ENCODE peak calls at places on chromosomes 4 and X, in six cellular contexts. S is NB4, Z is endothelial cell of umbilical vein, I is astrocyte, A is testis, J is B cell. B is an unnamed sample.

GRCh38 chrX:47232803-47233332 is at the start of gene USP11:
- DNase-seq in Z (no peak), J (peak; percentile 76), S (peak; percentile 77), I (peak; percentile 15), A (peak; percentile 27), B (no peak)

GRCh38 chrX:101478366-101478765 is 6.9 kb upstream of the ARMCX4 start:
- DNase-seq in I (peak; percentile 42), J (no peak), Z (peak; percentile 20), A (no peak), S (no peak), B (no peak)

GRCh38 chr4:11700751-11701226 is 272.1 kb upstream of the HS3ST1 start:
- DNase-seq in A (no peak), Z (no peak), S (no peak), J (no peak), I (peak; percentile 68), B (no peak)

GRCh38 chr4:55475394-55476243 is 71.1 kb downstream of the CLOCK start:
- DNase-seq in S (no peak), A (no peak), Z (peak; percentile 29), J (no peak), I (peak; percentile 84), B (no peak)

GRCh38 chr4:127055349-127055748 is 577.4 kb upstream of the INTU start:
- DNase-seq in I (peak; percentile 84), Z (no peak), A (no peak), S (no peak), J (no peak), B (no peak)

GRCh38 chr4:47505666-47506065 is 20.6 kb downstream of the ATP10D start:
- DNase-seq in A (no peak), Z (no peak), J (no peak), S (no peak), I (no peak), B (no peak)

GRCh38 chrX:7059214-7059838 is 88.2 kb upstream of the STS start:
- DNase-seq in I (no peak), S (no peak), Z (no peak), A (no peak), J (peak; percentile 49), B (no peak)

GRCh38 chr4:168740686-168741085 is 243.8 kb downstream of the PALLD start:
- DNase-seq in A (no peak), Z (no peak), I (no peak), S (no peak), J (no peak), B (no peak)

GRCh38 chrX:107825698-107826285 is at the start of gene MID2:
- DNase-seq in Z (peak; percentile 53), I (peak; percentile 40), J (peak; percentile 40), A (peak; percentile 80), S (no peak), B (no peak)

GRCh38 chr4:88791274-88791673 is 93.6 kb upstream of the NAP1L5 start:
- DNase-seq in J (no peak), A (no peak), S (peak; percentile 28), I (peak; percentile 59), Z (peak; percentile 44), B (no peak)

GRCh38 chrX:128518508-128518907 is 466.3 kb upstream of the ACTRT1 start:
- DNase-seq in I (no peak), A (no peak), S (peak; percentile 30), J (no peak), Z (peak; percentile 33), B (no peak)

GRCh38 chr4:186651181-186651603 is 72.5 kb downstream of the FAT1 start:
- DNase-seq in A (no peak), J (no peak), S (peak; percentile 3), I (no peak), Z (no peak), B (no peak)

GRCh38 chrX:63686878-63687714 is 97.9 kb downstream of the ARHGEF9 start:
- DNase-seq in Z (peak; percentile 38), A (no peak), S (peak; percentile 41), I (peak; percentile 18), J (no peak), B (no peak)

GRCh38 chr4:54189140-54189539 is 40.0 kb upstream of the PDGFRA start:
- DNase-seq in I (peak; percentile 49), Z (no peak), A (no peak), S (no peak), J (no peak), B (no peak)

GRCh38 chr4:123503698-123504389 is 107.2 kb downstream of the SPRY1 start:
- DNase-seq in I (no peak), J (no peak), A (no peak), S (no peak), Z (no peak), B (no peak)

GRCh38 chr4:3451956-3452355 is 10.2 kb downstream of the HGFAC start:
- DNase-seq in J (no peak), Z (peak; percentile 34), A (no peak), S (no peak), I (peak; percentile 64), B (no peak)

GRCh38 chrX:1448793-1449580 is 3.7 kb downstream of the ASMTL start:
- DNase-seq in A (peak; percentile 7), S (no peak), J (no peak), I (no peak), Z (no peak), B (peak; percentile 60)

GRCh38 chr4:99483636-99484035 is 27.2 kb upstream of the C4orf17 start:
- DNase-seq in Z (no peak), J (no peak), A (no peak), S (no peak), I (no peak), B (no peak)

GRCh38 chrX:130083656-130084382 is 26.5 kb downstream of the ELF4 start:
- DNase-seq in I (no peak), Z (no peak), S (peak; percentile 82), A (no peak), J (peak; percentile 50), B (no peak)

GRCh38 chrX:12210196-12210815 is 72.0 kb downstream of the FRMPD4 start:
- DNase-seq in Z (no peak), J (no peak), I (peak; percentile 57), A (peak; percentile 17), S (no peak), B (no peak)

GRCh38 chrX:150767475-150768131 is 74.4 kb downstream of the MTMR1 start:
- DNase-seq in Z (no peak), A (no peak), S (peak; percentile 96), J (no peak), I (peak; percentile 92), B (no peak)

GRCh38 chrX:100647095-100647494 is 3.1 kb downstream of the SRPX2 start:
- DNase-seq in A (no peak), I (peak; percentile 30), Z (peak; percentile 41), J (no peak), S (no peak), B (no peak)

GRCh38 chr4:15913631-15913970 is 24.9 kb downstream of the FGFBP1 start:
- DNase-seq in Z (peak; percentile 72), I (peak; percentile 99), J (no peak), S (no peak), A (no peak), B (no peak)

GRCh38 chr4:9716093-9716492 is 65.3 kb upstream of the DRD5 start:
- DNase-seq in I (no peak), J (no peak), S (no peak), A (no peak), Z (no peak), B (no peak)

GRCh38 chrX:41921492-41922124 is 1.7 kb downstream of the CASK start:
- DNase-seq in A (no peak), J (no peak), I (no peak), S (peak; percentile 52), Z (peak; percentile 28), B (no peak)

DNA sequence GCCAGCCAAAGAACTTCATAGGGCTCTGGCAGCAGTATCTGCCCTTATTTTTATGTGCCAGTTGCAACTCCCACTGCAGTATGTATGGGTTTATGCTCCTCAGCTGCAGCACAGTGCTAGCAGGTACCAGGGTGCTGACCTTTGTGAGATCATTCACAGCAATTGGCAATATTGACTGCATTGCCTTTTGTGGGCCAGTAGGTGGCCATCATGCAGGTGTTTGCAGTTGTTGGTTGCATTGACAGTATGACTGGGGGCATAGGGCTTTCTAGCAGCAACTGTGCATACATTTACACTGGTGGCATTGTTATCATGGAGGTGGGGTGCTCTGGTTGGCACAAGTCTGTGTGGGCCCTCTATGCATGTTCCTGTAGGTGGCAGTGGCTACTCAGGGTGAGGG is 42.5 kb downstream of the FAAH2 start:
- DNase-seq in I (no peak), J (no peak), Z (peak; percentile 13), A (no peak), S (peak; percentile 1), B (no peak)
- TF ChIP-seq CTCF in I (no peak), J (no peak), Z (peak; percentile 27), A (no peak), S (peak; percentile 18), B (no peak)

DNA sequence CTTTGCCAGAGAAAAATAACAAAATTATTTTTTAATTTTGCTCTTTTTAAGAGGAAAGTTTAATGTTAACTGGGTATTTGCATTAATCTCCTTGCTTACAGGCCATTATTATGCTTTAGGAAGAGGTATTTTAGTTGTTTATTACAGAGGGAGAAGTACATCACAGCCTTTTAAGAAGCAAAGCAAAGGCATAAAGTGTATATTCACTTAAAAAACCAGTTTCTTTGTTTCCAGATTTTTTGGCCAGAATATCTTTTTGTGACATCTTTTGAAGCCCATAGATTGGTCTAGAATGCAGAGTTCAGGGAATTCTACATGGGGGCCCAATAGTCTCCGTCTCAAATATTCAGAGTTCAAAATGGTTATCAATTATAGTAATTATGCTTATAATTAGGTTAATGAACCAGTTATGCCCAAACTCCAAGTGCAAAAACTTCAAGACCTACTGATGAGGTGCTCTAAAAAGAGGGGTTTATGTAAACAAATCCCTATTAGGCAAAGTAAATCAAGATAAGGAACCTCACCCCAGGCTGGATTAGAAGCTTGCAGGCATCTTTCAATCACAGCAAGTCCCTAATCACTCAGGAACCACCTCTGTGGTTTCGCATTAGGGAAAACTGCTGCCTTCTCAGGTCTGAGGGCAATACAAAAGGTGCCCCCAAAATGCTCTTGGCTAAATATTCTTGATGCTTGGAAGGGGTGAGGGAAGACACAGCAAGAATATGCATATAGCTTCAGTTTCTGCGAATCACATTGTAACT is 1.4 kb downstream of the CXXC4 start:
- DNase-seq in A (no peak), I (no peak), J (no peak), Z (no peak), S (no peak), B (no peak)
- TF ChIP-seq CTCF in A (no peak), I (no peak), J (no peak), Z (no peak), S (no peak), B (no peak)

GRCh38 chrX:24513416-24513815 is 48.3 kb downstream of the PDK3 start:
- DNase-seq in S (no peak), Z (no peak), I (no peak), J (no peak), A (no peak), B (no peak)

GRCh38 chrX:24520472-24520871 is 55.4 kb downstream of the PDK3 start:
- DNase-seq in S (no peak), A (no peak), Z (no peak), J (no peak), I (no peak), B (no peak)

GRCh38 chrX:24515447-24515846 is 50.4 kb downstream of the PDK3 start:
- DNase-seq in S (peak; percentile 12), I (no peak), Z (peak; percentile 33), J (no peak), A (peak; percentile 36), B (no peak)
- TF ChIP-seq CTCF in S (no peak), I (no peak), Z (no peak), J (no peak), A (no peak), B (peak; percentile 80)

DNA sequence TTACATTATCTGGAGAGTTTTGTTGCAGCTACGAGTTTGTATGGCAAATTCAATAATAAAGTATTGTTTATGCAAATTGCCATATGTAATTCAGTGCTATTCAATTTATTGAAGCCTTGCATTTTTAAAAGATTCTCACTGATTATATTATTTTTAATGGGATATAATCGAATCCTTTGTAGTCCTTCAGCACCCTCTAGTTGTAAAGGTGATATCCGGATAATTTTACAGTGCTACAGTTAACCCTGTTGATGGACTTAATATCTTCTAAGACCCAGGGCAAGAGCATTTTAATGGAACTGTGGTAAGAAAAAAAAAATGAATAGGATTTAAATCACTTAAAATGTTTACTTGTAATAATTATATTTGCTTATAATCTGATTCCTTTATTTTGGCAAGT is 48.5 kb upstream of the GRIA2 start:
- DNase-seq in Z (peak; percentile 22), I (peak; percentile 11), A (no peak), S (no peak), J (no peak), B (no peak)
- TF ChIP-seq CTCF in Z (no peak), I (peak; percentile 30), A (no peak), S (no peak), J (no peak), B (peak; percentile 71)